ENCODE peak calls at places on chromosome 16, in four cellular contexts. A is HepG2, H is WTC11, G is K562. M is an unnamed sample.
A peak's percentile ranks its signal among the peaks of the same experiment; 100 is the strongest.

GRCh38 chr16:66588981-66589713 is 9.9 kb downstream of the CMTM2 start:
- DNase-seq in A (peak; percentile 55), H (peak; percentile 79), G (peak; percentile 82), M (peak; percentile 31)

GRCh38 chr16:19147627-19148026 is 20.4 kb upstream of the SYT17 start:
- DNase-seq in A (no peak), H (no peak), G (no peak), M (no peak)

GRCh38 chr16:3012246-3012645 is 477 bp upstream of the CLDN9 start:
- DNase-seq in A (no peak), H (peak; percentile 76), G (no peak), M (no peak)

GRCh38 chr16:68089067-68089466 is 3.9 kb downstream of the NFATC3 start:
- DNase-seq in A (no peak), H (no peak), G (no peak), M (no peak)

GRCh38 chr16:81003610-81004460 is 2.9 kb downstream of the CMC2 start:
- DNase-seq in A (no peak), H (no peak), G (no peak), M (no peak)

GRCh38 chr16:69171325-69172095 is 15.5 kb upstream of the SNTB2 start:
- DNase-seq in A (no peak), H (no peak), G (no peak), M (no peak)

GRCh38 chr16:88288303-88288702 is 94.5 kb upstream of the ZNF469 start:
- DNase-seq in A (no peak), H (no peak), G (no peak), M (no peak)

GRCh38 chr16:66275795-66276428 is 90.6 kb upstream of the CDH5 start:
- DNase-seq in A (peak; percentile 61), H (peak; percentile 69), G (no peak), M (peak; percentile 69)

GRCh38 chr16:2341456-2342447 is 1.2 kb upstream of the ABCA3 start:
- DNase-seq in A (no peak), H (peak; percentile 58), G (no peak), M (no peak)

GRCh38 chr16:77194295-77195231 is 3.6 kb downstream of the MON1B start:
- DNase-seq in A (no peak), H (no peak), G (no peak), M (no peak)

GRCh38 chr16:17409894-17410293 is 60.9 kb downstream of the XYLT1 start:
- DNase-seq in A (no peak), H (no peak), G (no peak), M (no peak)

GRCh38 chr16:87323727-87324410 is 6.7 kb upstream of the C16orf95 start:
- DNase-seq in A (no peak), H (no peak), G (no peak), M (no peak)

GRCh38 chr16:29898786-29899515 is 399 bp downstream of the SEZ6L2 start:
- DNase-seq in A (no peak), H (peak; percentile 83), G (no peak), M (peak; percentile 77)

GRCh38 chr16:29901607-29901945 is 1.3 kb downstream of the ASPHD1 start:
- DNase-seq in A (no peak), H (no peak), G (no peak), M (no peak)

GRCh38 chr16:29899516-29900101 is at the start of gene SEZ6L2:
- DNase-seq in A (peak; percentile 94), H (peak; percentile 90), G (peak; percentile 74), M (peak; percentile 94)

GRCh38 chr16:29900102-29900887 is at the start of gene ASPHD1:
- DNase-seq in A (peak; percentile 86), H (peak; percentile 86), G (peak; percentile 91), M (peak; percentile 92)

DNA sequence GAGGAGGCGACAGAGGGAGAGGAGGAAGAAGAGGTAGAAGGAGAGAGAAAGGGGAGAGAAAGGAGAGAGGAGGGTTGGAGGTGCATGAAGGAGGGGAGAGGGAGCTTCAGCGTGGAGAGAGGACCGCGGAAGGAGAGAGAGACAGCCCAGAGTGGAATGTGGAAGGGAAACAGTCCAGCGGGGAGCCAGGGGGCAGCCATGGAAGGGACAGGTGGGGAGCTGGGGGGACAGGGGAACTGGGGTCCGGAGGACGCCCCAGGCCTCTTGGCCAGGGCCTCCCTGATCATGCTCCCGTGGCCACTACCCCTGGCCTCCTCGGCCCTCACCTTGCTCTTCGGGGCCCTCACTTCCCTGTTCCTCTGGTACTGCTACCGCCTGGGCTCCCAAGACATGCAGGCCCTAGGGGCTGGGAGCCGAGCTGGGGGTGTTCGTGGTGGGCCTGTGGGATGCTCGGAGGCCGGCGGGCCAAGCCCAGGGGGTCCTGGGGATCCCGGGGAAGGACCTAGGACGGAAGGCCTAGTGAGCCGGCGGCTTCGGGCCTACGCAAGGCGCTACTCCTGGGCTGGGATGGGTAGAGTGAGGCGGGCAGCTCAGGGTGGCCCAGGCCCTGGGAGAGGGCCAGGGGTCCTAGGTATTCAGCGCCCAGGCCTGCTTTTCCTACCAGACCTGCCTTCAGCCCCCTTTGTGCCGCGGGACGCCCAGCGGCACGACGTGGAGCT is 759 bp downstream of the ASPHD1 start:
- DNase-seq in A (no peak), H (no peak), G (no peak), M (no peak)
- TF ChIP-seq ELF4 in A (no peak), H (no peak), G (no peak), M (no peak)

GRCh38 chr16:10997485-10997884 is 53.1 kb downstream of the CLEC16A start:
- DNase-seq in A (no peak), H (no peak), G (no peak), M (no peak)
- TF ChIP-seq ELF4 in A (no peak), H (no peak), G (no peak), M (no peak)

GRCh38 chr16:22099256-22099975 is 7.1 kb downstream of the VWA3A start:
- DNase-seq in A (no peak), H (no peak), G (no peak), M (no peak)

GRCh38 chr16:22103371-22103890 is 11.1 kb downstream of the VWA3A start:
- DNase-seq in A (no peak), H (no peak), G (no peak), M (no peak)

GRCh38 chr16:22093952-22094351 is 1.6 kb downstream of the VWA3A start:
- DNase-seq in A (no peak), H (no peak), G (no peak), M (no peak)

DNA sequence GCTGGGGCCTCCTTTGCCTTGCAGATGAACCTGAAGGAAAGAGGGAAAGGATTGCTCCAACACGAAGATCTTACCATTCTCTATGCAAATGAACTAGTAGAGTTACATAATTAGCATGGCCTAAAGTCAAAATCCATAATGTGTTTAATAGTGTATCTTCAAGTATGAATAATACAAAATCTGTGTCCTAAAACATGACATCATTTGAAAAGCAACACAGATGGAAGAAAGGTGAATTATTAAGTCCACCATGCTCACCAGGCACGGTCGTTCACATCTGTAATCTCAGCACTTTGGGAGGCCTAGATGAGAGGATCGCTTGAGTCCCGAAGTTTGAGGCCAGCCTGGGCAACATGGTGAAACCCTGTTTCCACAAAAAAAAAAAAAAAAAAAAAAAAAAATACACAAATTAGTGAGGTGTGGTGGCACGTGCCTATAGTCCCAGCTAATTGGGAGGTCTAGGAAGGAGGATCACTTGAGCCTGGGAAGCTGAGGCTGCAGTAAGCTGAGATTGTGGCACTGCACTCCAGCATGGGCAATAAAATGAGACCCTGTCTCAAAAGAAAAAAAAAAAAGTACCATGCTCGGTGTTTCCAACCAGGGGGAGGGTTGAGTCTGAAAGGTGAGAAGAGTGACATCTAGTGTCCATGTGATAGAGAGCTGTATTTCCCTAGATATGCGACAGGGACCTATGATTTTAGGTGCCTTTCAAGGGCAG is 6.4 kb downstream of the VWA3A start:
- DNase-seq in A (peak; percentile 89), H (no peak), G (peak; percentile 72), M (peak; percentile 80)
- TF ChIP-seq ELF4 in A (no peak), H (no peak), G (no peak), M (no peak)

GRCh38 chr16:4489030-4489429 is 12.8 kb downstream of the HMOX2 start:
- DNase-seq in A (no peak), H (no peak), G (no peak), M (no peak)

GRCh38 chr16:4491898-4492297 is 15.7 kb downstream of the HMOX2 start:
- DNase-seq in A (no peak), H (no peak), G (no peak), M (no peak)

GRCh38 chr16:4487955-4488481 is 11.8 kb downstream of the HMOX2 start:
- DNase-seq in A (no peak), H (no peak), G (no peak), M (no peak)

GRCh38 chr16:4486126-4486893 is 10.1 kb downstream of the HMOX2 start:
- DNase-seq in A (no peak), H (no peak), G (no peak), M (no peak)

DNA sequence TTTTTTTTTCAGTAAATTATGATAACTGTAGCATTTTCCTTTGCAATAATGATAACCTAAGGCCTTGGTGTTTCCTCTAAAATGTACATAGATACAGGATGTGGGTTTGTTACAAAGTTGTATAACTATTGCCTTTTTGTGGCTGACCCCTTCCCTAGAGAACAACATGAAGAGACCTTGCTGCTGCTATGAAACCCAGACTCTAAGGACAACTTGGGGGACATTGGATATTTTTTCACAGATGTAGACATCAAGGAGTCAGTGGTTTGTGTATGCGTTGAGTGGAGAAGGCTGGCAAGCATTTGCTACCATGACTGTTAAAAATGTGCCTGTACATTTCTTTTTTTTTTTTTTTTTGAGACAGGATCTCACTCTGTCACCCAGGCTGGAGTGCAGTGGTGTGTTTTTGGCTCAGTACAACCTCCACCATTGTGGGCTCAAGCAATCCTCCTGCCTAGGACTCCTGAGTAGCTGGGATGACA is 12.3 kb downstream of the HMOX2 start:
- DNase-seq in A (no peak), H (no peak), G (no peak), M (no peak)
- TF ChIP-seq ELF4 in A (no peak), H (no peak), G (no peak), M (no peak)

DNA sequence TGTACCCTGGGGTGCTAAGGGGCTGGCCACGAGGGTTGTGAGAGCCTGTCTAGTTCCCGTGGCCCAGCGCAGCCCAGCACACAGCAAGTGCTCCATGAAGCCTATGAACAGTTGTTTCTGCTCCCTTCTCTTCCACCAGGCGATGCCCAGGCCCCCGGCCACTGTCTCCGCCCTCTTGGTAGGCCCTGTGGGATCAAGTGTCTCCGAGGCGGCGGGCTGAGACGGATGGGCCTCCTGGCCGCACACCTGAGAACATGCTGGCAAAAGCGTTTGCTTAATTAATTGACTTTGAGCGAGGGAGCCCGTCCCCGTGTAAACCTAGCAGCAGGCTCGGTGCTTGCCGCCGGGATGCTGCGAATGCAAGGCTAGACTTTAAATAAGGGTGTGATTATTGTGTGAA is 129.7 kb upstream of the GSE1 start:
- DNase-seq in A (no peak), H (no peak), G (no peak), M (no peak)
- TF ChIP-seq ELF4 in A (no peak), H (no peak), G (no peak), M (no peak)

M was measured in HEK293T.